ENCODE peak calls at places on chromosomes 3 and 15, in eight cellular contexts. F is T-helper 1 cell, S is brain pericyte, J is MCF 10A, U is dorsolateral prefrontal cortex, H is H1, Y is ACHN, K is NCI-H1092. N is an unnamed sample.
A peak's percentile ranks its signal among the peaks of the same experiment; 100 is the strongest.

GRCh38 chr3:49133226-49133951 is 539 bp upstream of the LAMB2 start:
- DNase-seq in Y (peak; percentile 84), H (no peak), K (peak; percentile 7), F (no peak), U (peak; percentile 84), J (peak; percentile 87), S (peak; percentile 70), N (no peak)

GRCh38 chr3:157475921-157476395 is 27.3 kb downstream of the VEPH1 start:
- DNase-seq in J (peak; percentile 21), H (no peak), K (no peak), F (no peak), Y (no peak), U (no peak), S (no peak), N (no peak)

GRCh38 chr3:13087320-13087985 is 14.2 kb upstream of the IQSEC1 start:
- DNase-seq in Y (no peak), F (no peak), H (no peak), S (no peak), K (no peak), J (no peak), U (no peak), N (no peak)

GRCh38 chr3:99808163-99808794 is 9.4 kb upstream of the CMSS1 start:
- DNase-seq in U (no peak), S (peak; percentile 25), J (peak; percentile 74), Y (peak; percentile 69), F (no peak), H (no peak), K (peak; percentile 17), N (peak; percentile 15)

GRCh38 chr15:63192604-63193206 is 3.3 kb downstream of the RAB8B start:
- DNase-seq in U (no peak), S (no peak), F (no peak), J (no peak), H (no peak), Y (no peak), K (no peak), N (no peak)

GRCh38 chr3:24367681-24368264 is 126.9 kb downstream of the THRB start:
- DNase-seq in H (no peak), F (no peak), K (no peak), U (no peak), Y (no peak), S (no peak), J (no peak), N (no peak)

GRCh38 chr3:14457999-14458398 is 55.6 kb downstream of the SLC6A6 start:
- DNase-seq in H (no peak), Y (peak; percentile 77), U (no peak), F (no peak), S (no peak), K (no peak), J (no peak), N (no peak)

GRCh38 chr3:98972155-98972554 is 70.7 kb upstream of the DCBLD2 start:
- DNase-seq in H (no peak), S (peak; percentile 78), K (no peak), F (no peak), U (no peak), J (peak; percentile 73), Y (peak; percentile 76), N (no peak)

GRCh38 chr3:176584413-176585176 is 612.7 kb downstream of the TBL1XR1 start:
- DNase-seq in Y (no peak), S (no peak), H (no peak), K (no peak), U (no peak), F (no peak), J (peak; percentile 42), N (no peak)

GRCh38 chr15:60392986-60393811 is 4.6 kb downstream of the ANXA2 start:
- DNase-seq in F (no peak), J (peak; percentile 99), S (peak; percentile 94), K (peak; percentile 25), H (no peak), U (no peak), Y (peak; percentile 92), N (no peak)

GRCh38 chr3:42189746-42190145 is 76.2 kb downstream of the CCK start:
- DNase-seq in S (no peak), H (no peak), J (no peak), U (no peak), Y (no peak), K (no peak), F (no peak), N (no peak)

GRCh38 chr15:99967841-99968371 is 234.7 kb upstream of the LYSMD4 start:
- DNase-seq in S (no peak), H (no peak), K (peak; percentile 8), Y (no peak), J (peak; percentile 96), F (no peak), U (no peak), N (no peak)

GRCh38 chr15:66456211-66456610 is 41.4 kb downstream of the SNAPC5 start:
- DNase-seq in Y (no peak), F (no peak), U (no peak), S (no peak), K (no peak), H (no peak), J (no peak), N (no peak)

GRCh38 chr3:152595975-152596832 is 238.7 kb upstream of the P2RY1 start:
- DNase-seq in Y (no peak), H (no peak), J (peak; percentile 61), U (no peak), S (peak; percentile 86), F (no peak), K (no peak), N (no peak)

GRCh38 chr15:89806565-89807550 is 7.8 kb downstream of the ANPEP start:
- DNase-seq in Y (no peak), F (no peak), H (no peak), J (no peak), S (no peak), U (no peak), K (no peak), N (no peak)

GRCh38 chr3:31973837-31974236 is 7.2 kb downstream of the OSBPL10 start:
- DNase-seq in F (no peak), K (no peak), Y (no peak), U (no peak), H (no peak), S (no peak), J (no peak), N (no peak)

GRCh38 chr3:79233431-79234060 is 534.3 kb downstream of the ROBO1 start:
- DNase-seq in Y (no peak), H (peak; percentile 46), U (no peak), F (no peak), S (no peak), J (no peak), K (no peak), N (no peak)

GRCh38 chr3:82082796-82083195 is 321.4 kb upstream of the GBE1 start:
- DNase-seq in Y (no peak), H (no peak), S (no peak), U (no peak), F (no peak), K (no peak), J (no peak), N (no peak)

GRCh38 chr3:67109651-67110204 is 111.6 kb downstream of the KBTBD8 start:
- DNase-seq in U (no peak), S (peak; percentile 18), Y (peak; percentile 49), J (peak; percentile 45), F (no peak), H (no peak), K (no peak), N (no peak)

GRCh38 chr3:14780927-14781507 is 37.7 kb upstream of the FGD5 start:
- DNase-seq in K (peak; percentile 19), Y (peak; percentile 55), F (no peak), S (no peak), H (peak; percentile 70), J (peak; percentile 38), U (peak; percentile 17), N (no peak)

GRCh38 chr3:127411083-127411727 is 123.4 kb upstream of the PRR20G start:
- DNase-seq in K (peak; percentile 18), U (no peak), J (no peak), S (no peak), H (no peak), F (no peak), Y (no peak), N (no peak)

GRCh38 chr3:72533584-72534473 is 314.4 kb downstream of the SHQ1 start:
- DNase-seq in K (no peak), J (no peak), H (no peak), S (no peak), F (no peak), U (no peak), Y (no peak), N (no peak)

GRCh38 chr3:69201658-69202057 is 79.3 kb upstream of the LMOD3 start:
- DNase-seq in K (peak; percentile 9), U (no peak), Y (no peak), F (no peak), H (no peak), J (no peak), S (no peak), N (no peak)

GRCh38 chr15:63323798-63324651 is 46.6 kb downstream of the APH1B start:
- DNase-seq in J (no peak), F (no peak), H (no peak), S (no peak), K (no peak), Y (no peak), U (peak; percentile 68), N (no peak)

GRCh38 chr15:61083781-61084134 is 145.3 kb downstream of the RORA start:
- DNase-seq in K (no peak), S (no peak), F (no peak), J (no peak), H (no peak), Y (no peak), U (no peak), N (no peak)

GRCh38 chr15:61057830-61058529 is 171.1 kb downstream of the RORA start:
- DNase-seq in U (no peak), H (no peak), J (no peak), Y (no peak), K (no peak), S (no peak), F (no peak), N (no peak)

GRCh38 chr3:88030200-88030599 is 28.6 kb downstream of the CGGBP1 start:
- DNase-seq in S (no peak), H (no peak), J (no peak), K (no peak), Y (no peak), F (no peak), U (no peak), N (no peak)

GRCh38 chr3:115248274-115248673 is 101.2 kb upstream of the ZBTB20 start:
- DNase-seq in U (no peak), K (no peak), H (no peak), S (no peak), F (no peak), J (peak; percentile 7), Y (no peak), N (no peak)

GRCh38 chr15:58604455-58604923 is 145.0 kb downstream of the ADAM10 start:
- DNase-seq in K (no peak), S (no peak), U (no peak), F (no peak), Y (no peak), J (no peak), H (no peak), N (no peak)